ENCODE peak calls at places on chromosomes 12 and 14, in ten cellular contexts. One of them, this sample, is unnamed. For H3K4me1, the result is how much of the 10 kb centered on the place peaks cover.

GRCh38 chr14:84404246-84404645 is 1125.7 kb upstream of the FLRT2 start:
- DNase-seq in left ventricle myocardium inferior: no peak
- DNase-seq in cardiac muscle cell: no peak
- DNase-seq in mammary epithelial cell: no peak
- DNase-seq in PC-3: no peak
- DNase-seq in HCT116: no peak
- DNase-seq in fibroblast of lung: no peak
- DNase-seq in testis: no peak
- DNase-seq in heart right ventricle: no peak
- DNase-seq in uterus: no peak
- DNase-seq in this sample: no peak

GRCh38 chr14:49879683-49880204 is 13.1 kb upstream of the ARF6 start:
- DNase-seq in HCT116: peak
- DNase-seq in PC-3: peak
- DNase-seq in testis: peak
- DNase-seq in heart right ventricle: no peak
- DNase-seq in fibroblast of lung: peak
- DNase-seq in left ventricle myocardium inferior: no peak
- DNase-seq in mammary epithelial cell: peak
- DNase-seq in cardiac muscle cell: peak
- DNase-seq in uterus: peak
- DNase-seq in this sample: no peak

GRCh38 chr12:69879007-69879960 is 54.3 kb downstream of the MYRFL start:
- DNase-seq in cardiac muscle cell: peak
- DNase-seq in HCT116: peak
- DNase-seq in mammary epithelial cell: peak
- DNase-seq in left ventricle myocardium inferior: peak
- DNase-seq in PC-3: peak
- DNase-seq in testis: peak
- DNase-seq in uterus: peak
- DNase-seq in heart right ventricle: peak
- DNase-seq in fibroblast of lung: peak
- DNase-seq in this sample: no peak

GRCh38 chr12:29962276-29963035 is 178.7 kb upstream of the TMTC1 start:
- DNase-seq in heart right ventricle: no peak
- DNase-seq in mammary epithelial cell: no peak
- DNase-seq in HCT116: no peak
- DNase-seq in uterus: no peak
- DNase-seq in PC-3: no peak
- DNase-seq in cardiac muscle cell: no peak
- DNase-seq in testis: no peak
- DNase-seq in fibroblast of lung: no peak
- DNase-seq in left ventricle myocardium inferior: no peak
- DNase-seq in this sample: no peak

GRCh38 chr12:46264057-46264456 is 4.8 kb downstream of the SLC38A1 start:
- DNase-seq in testis: no peak
- DNase-seq in HCT116: no peak
- DNase-seq in left ventricle myocardium inferior: no peak
- DNase-seq in cardiac muscle cell: no peak
- DNase-seq in heart right ventricle: no peak
- DNase-seq in mammary epithelial cell: peak
- DNase-seq in PC-3: no peak
- DNase-seq in fibroblast of lung: peak
- DNase-seq in uterus: no peak
- DNase-seq in this sample: no peak

GRCh38 chr12:58583541-58583940 is 336.8 kb downstream of the LRIG3 start:
- DNase-seq in heart right ventricle: no peak
- DNase-seq in HCT116: no peak
- DNase-seq in left ventricle myocardium inferior: no peak
- DNase-seq in uterus: no peak
- DNase-seq in mammary epithelial cell: no peak
- DNase-seq in PC-3: peak
- DNase-seq in fibroblast of lung: peak
- DNase-seq in cardiac muscle cell: no peak
- DNase-seq in testis: no peak
- DNase-seq in this sample: no peak

GRCh38 chr14:33859306-33859705 is 91.6 kb downstream of the EGLN3 start:
- DNase-seq in testis: no peak
- DNase-seq in HCT116: no peak
- DNase-seq in fibroblast of lung: no peak
- DNase-seq in cardiac muscle cell: no peak
- DNase-seq in heart right ventricle: no peak
- DNase-seq in left ventricle myocardium inferior: no peak
- DNase-seq in uterus: no peak
- DNase-seq in PC-3: no peak
- DNase-seq in mammary epithelial cell: no peak
- DNase-seq in this sample: no peak

GRCh38 chr14:37195327-37195726 is 2.4 kb upstream of the MIPOL1 start:
- DNase-seq in left ventricle myocardium inferior: no peak
- DNase-seq in mammary epithelial cell: peak
- DNase-seq in HCT116: no peak
- DNase-seq in fibroblast of lung: peak
- DNase-seq in testis: no peak
- DNase-seq in uterus: no peak
- DNase-seq in heart right ventricle: no peak
- DNase-seq in cardiac muscle cell: no peak
- DNase-seq in PC-3: peak
- DNase-seq in this sample: no peak

DNA sequence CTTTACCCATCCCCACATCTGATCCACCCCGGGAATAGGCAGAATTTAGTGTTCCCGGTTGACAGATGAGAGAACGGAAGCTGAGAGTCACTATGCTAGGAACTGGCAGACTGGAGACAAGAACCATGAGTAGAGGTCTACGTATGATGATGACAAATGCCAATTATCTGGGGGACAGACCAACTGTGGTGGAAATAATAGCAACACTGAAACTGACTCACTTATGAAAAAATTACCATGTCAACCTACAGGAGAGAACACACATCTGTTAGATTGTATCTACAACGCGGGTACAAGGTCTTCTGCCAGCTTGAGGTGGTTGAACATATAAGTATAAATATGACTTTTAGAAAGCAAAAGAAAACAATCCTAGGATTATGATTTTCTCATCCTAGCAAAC is 15.4 kb upstream of the SELPLG start:
- DNase-seq in left ventricle myocardium inferior: no peak
- DNase-seq in testis: no peak
- DNase-seq in mammary epithelial cell: no peak
- DNase-seq in heart right ventricle: no peak
- DNase-seq in fibroblast of lung: peak
- DNase-seq in cardiac muscle cell: no peak
- DNase-seq in uterus: no peak
- DNase-seq in HCT116: no peak
- DNase-seq in PC-3: no peak
- DNase-seq in this sample: no peak
- H3K4me1 ChIP-seq in left ventricle myocardium inferior: half or more
- H3K4me1 ChIP-seq in testis: under half
- H3K4me1 ChIP-seq in mammary epithelial cell: under half
- H3K4me1 ChIP-seq in heart right ventricle: under half
- H3K4me1 ChIP-seq in fibroblast of lung: under half
- H3K4me1 ChIP-seq in cardiac muscle cell: under half
- H3K4me1 ChIP-seq in uterus: under half
- H3K4me1 ChIP-seq in HCT116: half or more
- H3K4me1 ChIP-seq in PC-3: under half
- H3K4me1 ChIP-seq in this sample: under half

GRCh38 chr12:122348505-122348904 is 74.0 kb downstream of the CLIP1 start:
- DNase-seq in heart right ventricle: no peak
- DNase-seq in testis: no peak
- DNase-seq in HCT116: no peak
- DNase-seq in PC-3: no peak
- DNase-seq in uterus: no peak
- DNase-seq in fibroblast of lung: no peak
- DNase-seq in cardiac muscle cell: no peak
- DNase-seq in left ventricle myocardium inferior: no peak
- DNase-seq in mammary epithelial cell: no peak
- DNase-seq in this sample: no peak

GRCh38 chr12:122349078-122349477 is 73.4 kb downstream of the CLIP1 start:
- DNase-seq in heart right ventricle: no peak
- DNase-seq in mammary epithelial cell: no peak
- DNase-seq in cardiac muscle cell: no peak
- DNase-seq in uterus: no peak
- DNase-seq in left ventricle myocardium inferior: no peak
- DNase-seq in fibroblast of lung: no peak
- DNase-seq in HCT116: no peak
- DNase-seq in PC-3: no peak
- DNase-seq in testis: no peak
- DNase-seq in this sample: no peak

GRCh38 chr12:122352394-122352793 is 70.1 kb downstream of the CLIP1 start:
- DNase-seq in cardiac muscle cell: no peak
- DNase-seq in fibroblast of lung: no peak
- DNase-seq in testis: no peak
- DNase-seq in mammary epithelial cell: no peak
- DNase-seq in left ventricle myocardium inferior: no peak
- DNase-seq in HCT116: no peak
- DNase-seq in uterus: no peak
- DNase-seq in heart right ventricle: no peak
- DNase-seq in PC-3: no peak
- DNase-seq in this sample: no peak

GRCh38 chr12:122346054-122346453 is 76.4 kb downstream of the CLIP1 start:
- DNase-seq in HCT116: no peak
- DNase-seq in cardiac muscle cell: no peak
- DNase-seq in fibroblast of lung: no peak
- DNase-seq in testis: no peak
- DNase-seq in uterus: no peak
- DNase-seq in left ventricle myocardium inferior: no peak
- DNase-seq in mammary epithelial cell: no peak
- DNase-seq in heart right ventricle: no peak
- DNase-seq in PC-3: no peak
- DNase-seq in this sample: no peak

GRCh38 chr12:122350444-122350843 is 72.0 kb downstream of the CLIP1 start:
- DNase-seq in PC-3: no peak
- DNase-seq in testis: no peak
- DNase-seq in uterus: no peak
- DNase-seq in mammary epithelial cell: no peak
- DNase-seq in cardiac muscle cell: no peak
- DNase-seq in fibroblast of lung: peak
- DNase-seq in HCT116: no peak
- DNase-seq in heart right ventricle: peak
- DNase-seq in left ventricle myocardium inferior: peak
- DNase-seq in this sample: no peak
- TF ChIP-seq CTCF in PC-3: no peak
- TF ChIP-seq CTCF in testis: no peak
- TF ChIP-seq CTCF in uterus: peak
- TF ChIP-seq CTCF in mammary epithelial cell: no peak
- TF ChIP-seq CTCF in cardiac muscle cell: peak
- TF ChIP-seq CTCF in fibroblast of lung: peak
- TF ChIP-seq CTCF in HCT116: no peak
- TF ChIP-seq CTCF in heart right ventricle: peak
- TF ChIP-seq CTCF in left ventricle myocardium inferior: peak
- TF ChIP-seq CTCF in this sample: peak

GRCh38 chr12:24049771-24050170 is 100.3 kb upstream of the SOX5 start:
- DNase-seq in uterus: no peak
- DNase-seq in cardiac muscle cell: no peak
- DNase-seq in mammary epithelial cell: no peak
- DNase-seq in left ventricle myocardium inferior: no peak
- DNase-seq in PC-3: no peak
- DNase-seq in heart right ventricle: no peak
- DNase-seq in testis: no peak
- DNase-seq in fibroblast of lung: no peak
- DNase-seq in HCT116: no peak
- DNase-seq in this sample: no peak

GRCh38 chr12:24047345-24047744 is 97.9 kb upstream of the SOX5 start:
- DNase-seq in mammary epithelial cell: no peak
- DNase-seq in uterus: no peak
- DNase-seq in PC-3: no peak
- DNase-seq in testis: no peak
- DNase-seq in HCT116: no peak
- DNase-seq in left ventricle myocardium inferior: no peak
- DNase-seq in fibroblast of lung: no peak
- DNase-seq in cardiac muscle cell: no peak
- DNase-seq in heart right ventricle: no peak
- DNase-seq in this sample: no peak

GRCh38 chr12:24045816-24046257 is 96.4 kb upstream of the SOX5 start:
- DNase-seq in heart right ventricle: no peak
- DNase-seq in PC-3: no peak
- DNase-seq in cardiac muscle cell: no peak
- DNase-seq in mammary epithelial cell: no peak
- DNase-seq in HCT116: no peak
- DNase-seq in left ventricle myocardium inferior: no peak
- DNase-seq in uterus: no peak
- DNase-seq in fibroblast of lung: peak
- DNase-seq in testis: no peak
- DNase-seq in this sample: no peak

GRCh38 chr12:24048446-24048845 is 99.0 kb upstream of the SOX5 start:
- DNase-seq in cardiac muscle cell: no peak
- DNase-seq in heart right ventricle: no peak
- DNase-seq in mammary epithelial cell: no peak
- DNase-seq in PC-3: no peak
- DNase-seq in left ventricle myocardium inferior: no peak
- DNase-seq in HCT116: no peak
- DNase-seq in testis: no peak
- DNase-seq in uterus: no peak
- DNase-seq in fibroblast of lung: no peak
- DNase-seq in this sample: no peak

DNA sequence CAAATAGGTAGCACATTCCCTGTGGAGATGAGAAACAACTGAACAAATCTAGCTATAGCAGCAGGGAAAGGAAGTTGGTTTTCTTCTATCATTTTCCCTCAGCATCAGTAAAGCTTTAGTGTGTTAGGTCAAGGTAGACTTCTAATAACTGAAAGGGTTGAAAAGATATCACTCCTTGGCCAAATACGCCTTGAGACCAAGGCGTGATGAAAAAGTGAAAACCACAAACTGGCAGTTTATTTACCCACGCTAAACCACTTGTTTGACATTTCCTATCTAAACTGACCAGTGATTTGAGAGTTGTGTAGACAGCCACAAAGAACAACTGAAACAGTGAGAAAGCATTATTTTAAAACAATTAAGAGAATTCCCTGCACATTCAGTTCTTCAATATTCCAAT is 99.6 kb upstream of the SOX5 start:
- DNase-seq in heart right ventricle: no peak
- DNase-seq in left ventricle myocardium inferior: no peak
- DNase-seq in cardiac muscle cell: no peak
- DNase-seq in mammary epithelial cell: no peak
- DNase-seq in fibroblast of lung: no peak
- DNase-seq in testis: no peak
- DNase-seq in HCT116: no peak
- DNase-seq in PC-3: no peak
- DNase-seq in uterus: no peak
- DNase-seq in this sample: no peak
- H3K4me1 ChIP-seq in heart right ventricle: under half
- H3K4me1 ChIP-seq in left ventricle myocardium inferior: under half
- H3K4me1 ChIP-seq in cardiac muscle cell: under half
- H3K4me1 ChIP-seq in mammary epithelial cell: under half
- H3K4me1 ChIP-seq in fibroblast of lung: under half
- H3K4me1 ChIP-seq in testis: under half
- H3K4me1 ChIP-seq in HCT116: under half
- H3K4me1 ChIP-seq in PC-3: under half
- H3K4me1 ChIP-seq in uterus: under half
- H3K4me1 ChIP-seq in this sample: under half

GRCh38 chr14:61751475-61751989 is 10.7 kb upstream of the SNAPC1 start:
- DNase-seq in uterus: no peak
- DNase-seq in fibroblast of lung: no peak
- DNase-seq in HCT116: no peak
- DNase-seq in mammary epithelial cell: no peak
- DNase-seq in left ventricle myocardium inferior: no peak
- DNase-seq in testis: no peak
- DNase-seq in PC-3: no peak
- DNase-seq in cardiac muscle cell: no peak
- DNase-seq in heart right ventricle: no peak
- DNase-seq in this sample: no peak

GRCh38 chr14:61754627-61755381 is 7.4 kb upstream of the SNAPC1 start:
- DNase-seq in testis: no peak
- DNase-seq in HCT116: no peak
- DNase-seq in left ventricle myocardium inferior: no peak
- DNase-seq in mammary epithelial cell: no peak
- DNase-seq in fibroblast of lung: no peak
- DNase-seq in heart right ventricle: no peak
- DNase-seq in cardiac muscle cell: no peak
- DNase-seq in PC-3: peak
- DNase-seq in uterus: no peak
- DNase-seq in this sample: no peak

GRCh38 chr14:61752626-61753025 is 9.6 kb upstream of the SNAPC1 start:
- DNase-seq in fibroblast of lung: no peak
- DNase-seq in heart right ventricle: no peak
- DNase-seq in testis: no peak
- DNase-seq in left ventricle myocardium inferior: no peak
- DNase-seq in HCT116: no peak
- DNase-seq in PC-3: peak
- DNase-seq in uterus: no peak
- DNase-seq in mammary epithelial cell: no peak
- DNase-seq in cardiac muscle cell: no peak
- DNase-seq in this sample: no peak

GRCh38 chr14:61756135-61756534 is 6.1 kb upstream of the SNAPC1 start:
- DNase-seq in heart right ventricle: no peak
- DNase-seq in fibroblast of lung: no peak
- DNase-seq in PC-3: no peak
- DNase-seq in cardiac muscle cell: no peak
- DNase-seq in left ventricle myocardium inferior: no peak
- DNase-seq in uterus: no peak
- DNase-seq in testis: no peak
- DNase-seq in mammary epithelial cell: no peak
- DNase-seq in HCT116: no peak
- DNase-seq in this sample: no peak

GRCh38 chr14:61753631-61754030 is 8.6 kb upstream of the SNAPC1 start:
- DNase-seq in uterus: no peak
- DNase-seq in PC-3: no peak
- DNase-seq in cardiac muscle cell: peak
- DNase-seq in left ventricle myocardium inferior: no peak
- DNase-seq in mammary epithelial cell: no peak
- DNase-seq in heart right ventricle: no peak
- DNase-seq in fibroblast of lung: no peak
- DNase-seq in HCT116: no peak
- DNase-seq in testis: no peak
- DNase-seq in this sample: no peak
- TF ChIP-seq CTCF in uterus: no peak
- TF ChIP-seq CTCF in PC-3: peak
- TF ChIP-seq CTCF in cardiac muscle cell: peak
- TF ChIP-seq CTCF in left ventricle myocardium inferior: no peak
- TF ChIP-seq CTCF in mammary epithelial cell: peak
- TF ChIP-seq CTCF in heart right ventricle: no peak
- TF ChIP-seq CTCF in fibroblast of lung: no peak
- TF ChIP-seq CTCF in HCT116: no peak
- TF ChIP-seq CTCF in testis: no peak
- TF ChIP-seq CTCF in this sample: no peak

This sample was measured in sigmoid colon.